ENCODE peak calls at places on chromosomes 4 and X, in five cellular contexts. E is HepG2, U is IMR-90, T is H1, F is K562. S is an unnamed sample.

GRCh38 chrX:134570899-134571298 is 87.4 kb downstream of the PLAC1 start:
- DNase-seq in E (no peak), T (no peak), F (no peak), U (no peak), S (no peak)

GRCh38 chr4:85452073-85452764 is 22.7 kb upstream of the ARHGAP24 start:
- DNase-seq in U (no peak), F (no peak), E (no peak), T (no peak), S (no peak)

GRCh38 chrX:38151426-38151825 is 69.2 kb downstream of the SRPX start:
- DNase-seq in F (no peak), T (no peak), U (peak), E (no peak), S (no peak)

GRCh38 chr4:7806080-7806630 is 133.5 kb downstream of the AFAP1 start:
- DNase-seq in T (no peak), U (peak), E (peak), F (no peak), S (peak)

GRCh38 chr4:152634110-152634760 is 45.6 kb downstream of the TMEM154 start:
- DNase-seq in E (peak), F (no peak), U (no peak), T (no peak), S (no peak)

GRCh38 chrX:78384486-78384885 is 57.1 kb upstream of the CYSLTR1 start:
- DNase-seq in F (no peak), E (no peak), U (no peak), T (no peak), S (no peak)

GRCh38 chr4:154160925-154161324 is 330.7 kb downstream of the DCHS2 start:
- DNase-seq in T (no peak), U (no peak), F (no peak), E (no peak), S (no peak)

GRCh38 chr4:5722328-5722727 is 11.3 kb downstream of the EVC start:
- DNase-seq in F (no peak), T (no peak), U (peak), E (peak), S (peak)

GRCh38 chr4:3411676-3412075 is 30.1 kb upstream of the HGFAC start:
- DNase-seq in F (no peak), E (no peak), U (no peak), T (no peak), S (no peak)

GRCh38 chr4:125179727-125180126 is 135.0 kb upstream of the FAT4 start:
- DNase-seq in U (no peak), T (no peak), F (no peak), E (no peak), S (no peak)

GRCh38 chrX:137032841-137033773 is 688 bp downstream of the GPR101 start:
- DNase-seq in U (no peak), E (no peak), T (no peak), F (no peak), S (no peak)

GRCh38 chrX:132426695-132427281 is 62.0 kb downstream of the MBNL3 start:
- DNase-seq in E (no peak), T (no peak), U (peak), F (no peak), S (no peak)

GRCh38 chrX:39907964-39908616 is 189.7 kb downstream of the BCOR start:
- DNase-seq in F (no peak), E (peak), T (no peak), U (peak), S (peak)

GRCh38 chr4:179625391-179625790 is 2183.2 kb upstream of the AGA start:
- DNase-seq in F (no peak), T (no peak), U (peak), E (no peak), S (no peak)

GRCh38 chrX:68416592-68416991 is 16.7 kb downstream of the OPHN1 start:
- DNase-seq in F (no peak), U (no peak), E (no peak), T (no peak), S (no peak)

GRCh38 chrX:54825716-54826428 is 18.3 kb downstream of the MAGED2 start:
- DNase-seq in F (no peak), E (no peak), T (no peak), U (peak), S (peak)

GRCh38 chrX:54824722-54825121 is 17.2 kb downstream of the MAGED2 start:
- DNase-seq in T (no peak), E (no peak), U (no peak), F (no peak), S (no peak)

GRCh38 chrX:54821310-54821709 is 13.8 kb downstream of the MAGED2 start:
- DNase-seq in U (no peak), F (no peak), E (no peak), T (no peak), S (no peak)

GRCh38 chrX:54826598-54826997 is 19.1 kb downstream of the MAGED2 start:
- DNase-seq in T (no peak), U (no peak), E (no peak), F (no peak), S (no peak)

DNA sequence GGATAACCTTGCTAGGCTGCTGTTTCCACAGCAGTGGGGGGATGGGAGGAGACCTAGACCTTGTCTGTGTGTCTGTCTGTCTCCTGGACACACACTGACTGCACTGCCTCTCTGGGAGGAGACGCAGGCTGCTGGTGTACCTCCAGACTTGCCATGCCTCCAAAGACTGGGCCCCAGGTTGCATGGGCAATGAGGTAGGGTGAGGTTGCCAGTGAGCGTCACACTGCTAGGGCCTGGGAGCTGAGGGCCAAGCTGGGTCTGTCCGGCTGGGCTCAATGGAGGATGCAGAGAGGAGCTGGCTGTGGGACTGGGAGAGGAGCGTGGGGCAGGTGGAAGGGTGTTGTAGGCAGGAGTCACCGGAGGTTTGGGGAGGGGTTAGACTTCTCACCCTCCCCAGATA is 16.6 kb downstream of the MAGED2 start:
- DNase-seq in E (no peak), T (no peak), F (no peak), U (no peak), S (no peak)
- TF ChIP-seq MAFK in E (no peak), T (no peak), F (no peak), U (no peak), S (no peak)

GRCh38 chr4:164648151-164648848 is 105.6 kb upstream of the SMIM31 start:
- DNase-seq in T (no peak), F (no peak), E (no peak), U (no peak), S (no peak)
- TF ChIP-seq MAFK in T (no peak), F (no peak), E (no peak), U (no peak), S (no peak)

GRCh38 chr4:123621072-123621705 is 224.6 kb downstream of the SPRY1 start:
- DNase-seq in F (no peak), E (no peak), U (no peak), T (no peak), S (no peak)
- TF ChIP-seq MAFK in F (no peak), E (no peak), U (no peak), T (no peak), S (no peak)

DNA sequence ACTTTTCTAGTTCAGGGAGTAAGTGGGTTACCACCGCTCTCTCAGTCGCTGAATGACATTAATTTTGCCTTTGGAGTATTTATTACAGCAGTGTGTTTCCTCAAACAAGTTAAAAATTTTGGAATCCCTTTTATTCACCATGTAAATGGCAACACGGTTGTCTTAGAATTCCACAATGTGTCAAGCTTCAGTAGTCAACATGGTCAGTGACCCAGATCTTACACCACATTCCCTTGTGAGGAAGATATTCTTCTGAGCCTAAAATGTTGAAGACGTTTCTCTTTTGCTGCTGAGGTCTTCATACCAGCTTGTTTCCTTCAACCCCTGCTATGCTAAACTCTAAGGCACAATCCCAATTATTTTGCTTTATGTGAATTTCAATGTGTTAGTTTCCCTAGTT is 17.5 kb upstream of the LDB2 start:
- DNase-seq in E (no peak), F (no peak), T (no peak), U (no peak), S (no peak)
- TF ChIP-seq MAFK in E (no peak), F (no peak), T (no peak), U (no peak), S (no peak)

GRCh38 chr4:38785901-38786402 is 3.2 kb upstream of the TLR10 start:
- DNase-seq in F (no peak), U (no peak), T (no peak), E (no peak), S (no peak)
- TF ChIP-seq MAFK in F (no peak), U (no peak), T (no peak), E (no peak), S (no peak)

GRCh38 chr4:76641758-76642157 is 206.7 kb downstream of the SHROOM3 start:
- DNase-seq in U (no peak), T (no peak), F (no peak), E (no peak), S (no peak)

GRCh38 chr4:76637704-76638361 is 202.8 kb downstream of the SHROOM3 start:
- DNase-seq in E (no peak), U (peak), T (no peak), F (no peak), S (no peak)

GRCh38 chr4:76641351-76641750 is 206.3 kb downstream of the SHROOM3 start:
- DNase-seq in U (no peak), E (no peak), F (no peak), T (no peak), S (no peak)

GRCh38 chr4:76639292-76639691 is 204.3 kb downstream of the SHROOM3 start:
- DNase-seq in U (peak), T (no peak), F (no peak), E (no peak), S (no peak)

DNA sequence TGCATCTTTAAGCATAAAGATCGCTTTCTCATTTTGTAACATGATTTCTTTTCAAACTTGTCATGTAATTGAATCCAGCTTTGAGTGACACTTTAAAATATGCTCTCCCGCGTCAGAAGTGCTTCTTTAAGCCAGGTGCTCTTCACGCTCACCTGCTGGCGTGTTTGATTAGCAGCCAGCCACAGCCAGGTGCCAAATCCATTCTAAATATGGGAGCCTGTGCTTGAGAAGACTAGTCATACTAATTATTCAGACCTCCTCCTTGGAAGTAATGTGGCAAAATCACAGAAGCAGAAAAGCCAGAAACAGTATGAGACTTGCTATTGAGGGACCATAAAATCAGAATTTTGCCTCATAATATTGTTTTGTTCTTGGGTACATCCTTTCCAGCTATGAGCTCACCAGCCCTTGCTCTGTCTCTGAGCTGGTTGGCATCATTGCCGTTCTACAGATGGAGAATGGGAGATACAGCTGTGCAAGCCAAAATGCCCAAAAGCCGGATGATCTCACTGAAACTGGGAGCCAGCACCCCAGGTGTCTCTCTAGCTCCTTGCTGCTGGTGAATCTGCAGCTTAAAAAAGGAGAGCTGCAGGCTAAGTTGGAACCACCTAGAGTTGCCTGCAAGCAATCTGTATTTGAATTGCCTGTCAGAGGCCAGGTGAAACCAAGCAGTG is 205.4 kb downstream of the SHROOM3 start:
- DNase-seq in E (no peak), F (no peak), U (no peak), T (no peak), S (no peak)
- TF ChIP-seq MAFK in E (no peak), F (no peak), U (no peak), T (no peak), S (no peak)

GRCh38 chr4:22552802-22553201 is 36.9 kb upstream of the ADGRA3 start:
- DNase-seq in U (no peak), T (no peak), E (peak), F (no peak), S (no peak)
- TF ChIP-seq MAFK in U (no peak), T (no peak), E (no peak), F (no peak), S (no peak)

GRCh38 chr4:107705742-107706556 is 14.1 kb downstream of the PAPSS1 start:
- DNase-seq in U (no peak), T (no peak), F (no peak), E (no peak), S (no peak)
- TF ChIP-seq MAFK in U (no peak), T (no peak), F (no peak), E (no peak), S (no peak)

DNA sequence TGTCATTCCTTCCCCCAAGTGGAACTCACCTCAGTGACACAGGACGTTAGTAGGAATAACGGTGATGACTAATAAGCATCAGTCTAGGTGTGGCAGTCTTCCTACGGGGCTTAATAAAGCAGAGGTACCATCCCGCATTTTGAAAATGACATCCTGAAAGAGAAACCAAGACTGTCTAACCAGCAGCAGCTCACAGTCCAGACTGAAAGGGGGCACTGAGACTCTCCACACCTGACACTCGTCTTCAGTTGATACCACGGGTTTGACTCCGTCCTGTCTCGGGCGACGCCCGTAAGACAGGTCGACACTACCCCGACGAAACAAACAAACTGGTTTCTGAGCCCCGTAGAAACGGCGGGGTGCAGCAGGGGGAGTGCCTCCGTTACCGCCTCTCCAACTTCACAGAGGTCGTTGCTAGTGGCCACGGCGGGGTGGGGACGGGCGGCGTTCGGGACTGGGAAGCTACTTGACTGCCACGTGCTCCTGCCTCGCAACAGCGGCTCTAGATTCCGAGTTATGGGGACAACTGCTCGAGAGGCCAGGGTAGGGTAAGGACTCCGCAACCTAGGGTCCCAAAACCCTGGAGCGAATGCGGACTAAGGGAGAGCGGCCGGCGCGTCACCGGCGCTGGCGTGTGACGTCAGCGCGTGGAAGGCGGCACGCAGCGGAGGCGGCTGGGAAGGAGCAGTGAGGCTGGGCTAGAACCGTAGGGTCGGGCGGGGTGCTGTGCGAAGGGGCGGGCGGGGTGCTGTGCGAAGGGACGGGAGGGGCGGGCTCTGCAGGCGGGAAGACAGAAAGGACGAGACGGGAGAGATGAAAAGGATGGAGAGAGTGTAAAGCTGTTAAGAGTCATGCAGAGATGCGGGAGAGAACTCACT is at the start of gene NEK1:
- DNase-seq in F (peak), U (peak), E (peak), T (peak), S (peak)
- TF ChIP-seq MAFK in F (no peak), U (no peak), E (no peak), T (no peak), S (no peak)